ENCODE peak calls at places on chromosomes 13 and 19, in six cellular contexts. One of them, this sample, is unnamed.

GRCh38 chr19:3176715-3177501 is 1.7 kb upstream of the S1PR4 start:
- DNase-seq in CD8-positive, alpha-beta memory T cell: peak
- DNase-seq in activated naive CD8-positive, alpha-beta T cell treated with anti-CD3 and anti-CD28 coated beads, Interleukin-2, amount 50 U/mL, for 24 hours: peak
- DNase-seq in CD4-positive, CD25-positive, alpha-beta regulatory T cell: peak
- DNase-seq in progenitor cell of endocrine pancreas: no peak
- DNase-seq in HL-60: no peak
- DNase-seq in this sample: peak

GRCh38 chr13:94073006-94073744 is 406.3 kb downstream of the DCT start:
- DNase-seq in CD8-positive, alpha-beta memory T cell: no peak
- DNase-seq in activated naive CD8-positive, alpha-beta T cell treated with anti-CD3 and anti-CD28 coated beads, Interleukin-2, amount 50 U/mL, for 24 hours: no peak
- DNase-seq in CD4-positive, CD25-positive, alpha-beta regulatory T cell: no peak
- DNase-seq in progenitor cell of endocrine pancreas: no peak
- DNase-seq in HL-60: no peak
- DNase-seq in this sample: no peak

GRCh38 chr19:35021596-35021995 is 8.7 kb upstream of the SCN1B start:
- DNase-seq in CD8-positive, alpha-beta memory T cell: no peak
- DNase-seq in activated naive CD8-positive, alpha-beta T cell treated with anti-CD3 and anti-CD28 coated beads, Interleukin-2, amount 50 U/mL, for 24 hours: no peak
- DNase-seq in CD4-positive, CD25-positive, alpha-beta regulatory T cell: no peak
- DNase-seq in progenitor cell of endocrine pancreas: no peak
- DNase-seq in HL-60: no peak
- DNase-seq in this sample: no peak

GRCh38 chr13:47420568-47420967 is 523.7 kb upstream of the HTR2A start:
- DNase-seq in CD8-positive, alpha-beta memory T cell: no peak
- DNase-seq in activated naive CD8-positive, alpha-beta T cell treated with anti-CD3 and anti-CD28 coated beads, Interleukin-2, amount 50 U/mL, for 24 hours: no peak
- DNase-seq in CD4-positive, CD25-positive, alpha-beta regulatory T cell: no peak
- DNase-seq in progenitor cell of endocrine pancreas: no peak
- DNase-seq in HL-60: no peak
- DNase-seq in this sample: no peak

GRCh38 chr19:18373892-18374629 is 11.9 kb upstream of the GDF15 start:
- DNase-seq in CD8-positive, alpha-beta memory T cell: no peak
- DNase-seq in activated naive CD8-positive, alpha-beta T cell treated with anti-CD3 and anti-CD28 coated beads, Interleukin-2, amount 50 U/mL, for 24 hours: peak
- DNase-seq in CD4-positive, CD25-positive, alpha-beta regulatory T cell: peak
- DNase-seq in progenitor cell of endocrine pancreas: peak
- DNase-seq in HL-60: peak
- DNase-seq in this sample: no peak

GRCh38 chr19:48645652-48646191 is at the start of gene CA11:
- DNase-seq in CD8-positive, alpha-beta memory T cell: peak
- DNase-seq in activated naive CD8-positive, alpha-beta T cell treated with anti-CD3 and anti-CD28 coated beads, Interleukin-2, amount 50 U/mL, for 24 hours: no peak
- DNase-seq in CD4-positive, CD25-positive, alpha-beta regulatory T cell: no peak
- DNase-seq in progenitor cell of endocrine pancreas: no peak
- DNase-seq in HL-60: no peak
- DNase-seq in this sample: no peak

GRCh38 chr13:74104661-74105275 is 29.4 kb downstream of the KLF12 start:
- DNase-seq in CD8-positive, alpha-beta memory T cell: no peak
- DNase-seq in activated naive CD8-positive, alpha-beta T cell treated with anti-CD3 and anti-CD28 coated beads, Interleukin-2, amount 50 U/mL, for 24 hours: no peak
- DNase-seq in CD4-positive, CD25-positive, alpha-beta regulatory T cell: no peak
- DNase-seq in progenitor cell of endocrine pancreas: no peak
- DNase-seq in HL-60: no peak
- DNase-seq in this sample: no peak

GRCh38 chr13:59229861-59230260 is 933.9 kb downstream of the DIAPH3 start:
- DNase-seq in CD8-positive, alpha-beta memory T cell: no peak
- DNase-seq in activated naive CD8-positive, alpha-beta T cell treated with anti-CD3 and anti-CD28 coated beads, Interleukin-2, amount 50 U/mL, for 24 hours: no peak
- DNase-seq in CD4-positive, CD25-positive, alpha-beta regulatory T cell: no peak
- DNase-seq in progenitor cell of endocrine pancreas: no peak
- DNase-seq in HL-60: no peak
- DNase-seq in this sample: no peak

GRCh38 chr13:73740681-73741080 is 393.5 kb downstream of the KLF12 start:
- DNase-seq in CD8-positive, alpha-beta memory T cell: no peak
- DNase-seq in activated naive CD8-positive, alpha-beta T cell treated with anti-CD3 and anti-CD28 coated beads, Interleukin-2, amount 50 U/mL, for 24 hours: no peak
- DNase-seq in CD4-positive, CD25-positive, alpha-beta regulatory T cell: no peak
- DNase-seq in progenitor cell of endocrine pancreas: no peak
- DNase-seq in HL-60: no peak
- DNase-seq in this sample: no peak

GRCh38 chr13:76852991-76853390 is 33.2 kb downstream of the KCTD12 start:
- DNase-seq in CD8-positive, alpha-beta memory T cell: no peak
- DNase-seq in activated naive CD8-positive, alpha-beta T cell treated with anti-CD3 and anti-CD28 coated beads, Interleukin-2, amount 50 U/mL, for 24 hours: no peak
- DNase-seq in CD4-positive, CD25-positive, alpha-beta regulatory T cell: no peak
- DNase-seq in progenitor cell of endocrine pancreas: no peak
- DNase-seq in HL-60: no peak
- DNase-seq in this sample: no peak

GRCh38 chr13:99135591-99135990 is 65.1 kb upstream of the UBAC2 start:
- DNase-seq in CD8-positive, alpha-beta memory T cell: no peak
- DNase-seq in activated naive CD8-positive, alpha-beta T cell treated with anti-CD3 and anti-CD28 coated beads, Interleukin-2, amount 50 U/mL, for 24 hours: no peak
- DNase-seq in CD4-positive, CD25-positive, alpha-beta regulatory T cell: no peak
- DNase-seq in progenitor cell of endocrine pancreas: no peak
- DNase-seq in HL-60: no peak
- DNase-seq in this sample: no peak

GRCh38 chr19:35959040-35959967 is 23.1 kb downstream of the LRFN3 start:
- DNase-seq in CD8-positive, alpha-beta memory T cell: peak
- DNase-seq in activated naive CD8-positive, alpha-beta T cell treated with anti-CD3 and anti-CD28 coated beads, Interleukin-2, amount 50 U/mL, for 24 hours: peak
- DNase-seq in CD4-positive, CD25-positive, alpha-beta regulatory T cell: peak
- DNase-seq in progenitor cell of endocrine pancreas: no peak
- DNase-seq in HL-60: no peak
- DNase-seq in this sample: peak

GRCh38 chr19:4186087-4186993 is 3.9 kb downstream of the ANKRD24 start:
- DNase-seq in CD8-positive, alpha-beta memory T cell: peak
- DNase-seq in activated naive CD8-positive, alpha-beta T cell treated with anti-CD3 and anti-CD28 coated beads, Interleukin-2, amount 50 U/mL, for 24 hours: peak
- DNase-seq in CD4-positive, CD25-positive, alpha-beta regulatory T cell: peak
- DNase-seq in progenitor cell of endocrine pancreas: peak
- DNase-seq in HL-60: no peak
- DNase-seq in this sample: peak

GRCh38 chr19:39174142-39174541 is 22.6 kb upstream of the NCCRP1 start:
- DNase-seq in CD8-positive, alpha-beta memory T cell: no peak
- DNase-seq in activated naive CD8-positive, alpha-beta T cell treated with anti-CD3 and anti-CD28 coated beads, Interleukin-2, amount 50 U/mL, for 24 hours: no peak
- DNase-seq in CD4-positive, CD25-positive, alpha-beta regulatory T cell: no peak
- DNase-seq in progenitor cell of endocrine pancreas: no peak
- DNase-seq in HL-60: no peak
- DNase-seq in this sample: no peak

GRCh38 chr13:27481766-27482165 is 31.4 kb upstream of the MTIF3 start:
- DNase-seq in CD8-positive, alpha-beta memory T cell: no peak
- DNase-seq in activated naive CD8-positive, alpha-beta T cell treated with anti-CD3 and anti-CD28 coated beads, Interleukin-2, amount 50 U/mL, for 24 hours: peak
- DNase-seq in CD4-positive, CD25-positive, alpha-beta regulatory T cell: peak
- DNase-seq in progenitor cell of endocrine pancreas: peak
- DNase-seq in HL-60: peak
- DNase-seq in this sample: peak

GRCh38 chr19:48419158-48419920 is 25.9 kb downstream of the GRIN2D start:
- DNase-seq in CD8-positive, alpha-beta memory T cell: peak
- DNase-seq in activated naive CD8-positive, alpha-beta T cell treated with anti-CD3 and anti-CD28 coated beads, Interleukin-2, amount 50 U/mL, for 24 hours: peak
- DNase-seq in CD4-positive, CD25-positive, alpha-beta regulatory T cell: peak
- DNase-seq in progenitor cell of endocrine pancreas: no peak
- DNase-seq in HL-60: no peak
- DNase-seq in this sample: peak

GRCh38 chr19:56837892-56838679 is 2.4 kb downstream of the PEG3 start:
- DNase-seq in CD8-positive, alpha-beta memory T cell: no peak
- DNase-seq in activated naive CD8-positive, alpha-beta T cell treated with anti-CD3 and anti-CD28 coated beads, Interleukin-2, amount 50 U/mL, for 24 hours: no peak
- DNase-seq in CD4-positive, CD25-positive, alpha-beta regulatory T cell: no peak
- DNase-seq in progenitor cell of endocrine pancreas: no peak
- DNase-seq in HL-60: peak
- DNase-seq in this sample: no peak

GRCh38 chr13:85970727-85971126 is 171.5 kb upstream of the SLITRK6 start:
- DNase-seq in CD8-positive, alpha-beta memory T cell: no peak
- DNase-seq in activated naive CD8-positive, alpha-beta T cell treated with anti-CD3 and anti-CD28 coated beads, Interleukin-2, amount 50 U/mL, for 24 hours: no peak
- DNase-seq in CD4-positive, CD25-positive, alpha-beta regulatory T cell: no peak
- DNase-seq in progenitor cell of endocrine pancreas: no peak
- DNase-seq in HL-60: no peak
- DNase-seq in this sample: no peak

GRCh38 chr19:43905897-43906296 is 29.2 kb downstream of the ZNF45 start:
- DNase-seq in CD8-positive, alpha-beta memory T cell: no peak
- DNase-seq in activated naive CD8-positive, alpha-beta T cell treated with anti-CD3 and anti-CD28 coated beads, Interleukin-2, amount 50 U/mL, for 24 hours: no peak
- DNase-seq in CD4-positive, CD25-positive, alpha-beta regulatory T cell: no peak
- DNase-seq in progenitor cell of endocrine pancreas: no peak
- DNase-seq in HL-60: no peak
- DNase-seq in this sample: no peak

GRCh38 chr19:45355910-45356309 is 14.5 kb downstream of the ERCC2 start:
- DNase-seq in CD8-positive, alpha-beta memory T cell: no peak
- DNase-seq in activated naive CD8-positive, alpha-beta T cell treated with anti-CD3 and anti-CD28 coated beads, Interleukin-2, amount 50 U/mL, for 24 hours: no peak
- DNase-seq in CD4-positive, CD25-positive, alpha-beta regulatory T cell: no peak
- DNase-seq in progenitor cell of endocrine pancreas: no peak
- DNase-seq in HL-60: no peak
- DNase-seq in this sample: no peak

GRCh38 chr19:58450836-58451357 is 525 bp upstream of the ZNF324B start:
- DNase-seq in CD8-positive, alpha-beta memory T cell: no peak
- DNase-seq in activated naive CD8-positive, alpha-beta T cell treated with anti-CD3 and anti-CD28 coated beads, Interleukin-2, amount 50 U/mL, for 24 hours: no peak
- DNase-seq in CD4-positive, CD25-positive, alpha-beta regulatory T cell: no peak
- DNase-seq in progenitor cell of endocrine pancreas: no peak
- DNase-seq in HL-60: no peak
- DNase-seq in this sample: no peak

GRCh38 chr19:2668188-2668763 is 34.2 kb downstream of the GNG7 start:
- DNase-seq in CD8-positive, alpha-beta memory T cell: no peak
- DNase-seq in activated naive CD8-positive, alpha-beta T cell treated with anti-CD3 and anti-CD28 coated beads, Interleukin-2, amount 50 U/mL, for 24 hours: no peak
- DNase-seq in CD4-positive, CD25-positive, alpha-beta regulatory T cell: no peak
- DNase-seq in progenitor cell of endocrine pancreas: no peak
- DNase-seq in HL-60: no peak
- DNase-seq in this sample: no peak

GRCh38 chr19:57314146-57314545 is 6.1 kb upstream of the ZNF543 start:
- DNase-seq in CD8-positive, alpha-beta memory T cell: no peak
- DNase-seq in activated naive CD8-positive, alpha-beta T cell treated with anti-CD3 and anti-CD28 coated beads, Interleukin-2, amount 50 U/mL, for 24 hours: no peak
- DNase-seq in CD4-positive, CD25-positive, alpha-beta regulatory T cell: no peak
- DNase-seq in progenitor cell of endocrine pancreas: no peak
- DNase-seq in HL-60: no peak
- DNase-seq in this sample: no peak

GRCh38 chr19:51729781-51730180 is 6.0 kb upstream of the HAS1 start:
- DNase-seq in CD8-positive, alpha-beta memory T cell: no peak
- DNase-seq in activated naive CD8-positive, alpha-beta T cell treated with anti-CD3 and anti-CD28 coated beads, Interleukin-2, amount 50 U/mL, for 24 hours: no peak
- DNase-seq in CD4-positive, CD25-positive, alpha-beta regulatory T cell: no peak
- DNase-seq in progenitor cell of endocrine pancreas: no peak
- DNase-seq in HL-60: no peak
- DNase-seq in this sample: no peak

GRCh38 chr19:1247747-1248453 is 483 bp upstream of the MIDN start:
- DNase-seq in CD8-positive, alpha-beta memory T cell: peak
- DNase-seq in activated naive CD8-positive, alpha-beta T cell treated with anti-CD3 and anti-CD28 coated beads, Interleukin-2, amount 50 U/mL, for 24 hours: peak
- DNase-seq in CD4-positive, CD25-positive, alpha-beta regulatory T cell: peak
- DNase-seq in progenitor cell of endocrine pancreas: no peak
- DNase-seq in HL-60: peak
- DNase-seq in this sample: peak

GRCh38 chr13:110944121-110944967 is 29.5 kb upstream of the ANKRD10 start:
- DNase-seq in CD8-positive, alpha-beta memory T cell: no peak
- DNase-seq in activated naive CD8-positive, alpha-beta T cell treated with anti-CD3 and anti-CD28 coated beads, Interleukin-2, amount 50 U/mL, for 24 hours: no peak
- DNase-seq in CD4-positive, CD25-positive, alpha-beta regulatory T cell: peak
- DNase-seq in progenitor cell of endocrine pancreas: no peak
- DNase-seq in HL-60: peak
- DNase-seq in this sample: no peak

GRCh38 chr19:47467914-47468313 is 3.8 kb downstream of the SLC8A2 start:
- DNase-seq in CD8-positive, alpha-beta memory T cell: no peak
- DNase-seq in activated naive CD8-positive, alpha-beta T cell treated with anti-CD3 and anti-CD28 coated beads, Interleukin-2, amount 50 U/mL, for 24 hours: no peak
- DNase-seq in CD4-positive, CD25-positive, alpha-beta regulatory T cell: no peak
- DNase-seq in progenitor cell of endocrine pancreas: no peak
- DNase-seq in HL-60: no peak
- DNase-seq in this sample: no peak

GRCh38 chr19:15297416-15298224 is 34.7 kb downstream of the BRD4 start:
- DNase-seq in CD8-positive, alpha-beta memory T cell: peak
- DNase-seq in activated naive CD8-positive, alpha-beta T cell treated with anti-CD3 and anti-CD28 coated beads, Interleukin-2, amount 50 U/mL, for 24 hours: no peak
- DNase-seq in CD4-positive, CD25-positive, alpha-beta regulatory T cell: no peak
- DNase-seq in progenitor cell of endocrine pancreas: no peak
- DNase-seq in HL-60: no peak
- DNase-seq in this sample: peak

GRCh38 chr19:5002143-5002542 is 33.2 kb downstream of the KDM4B start:
- DNase-seq in CD8-positive, alpha-beta memory T cell: no peak
- DNase-seq in activated naive CD8-positive, alpha-beta T cell treated with anti-CD3 and anti-CD28 coated beads, Interleukin-2, amount 50 U/mL, for 24 hours: no peak
- DNase-seq in CD4-positive, CD25-positive, alpha-beta regulatory T cell: no peak
- DNase-seq in progenitor cell of endocrine pancreas: no peak
- DNase-seq in HL-60: no peak
- DNase-seq in this sample: no peak

GRCh38 chr13:38417727-38418126 is 68.1 kb downstream of the UFM1 start:
- DNase-seq in CD8-positive, alpha-beta memory T cell: no peak
- DNase-seq in activated naive CD8-positive, alpha-beta T cell treated with anti-CD3 and anti-CD28 coated beads, Interleukin-2, amount 50 U/mL, for 24 hours: peak
- DNase-seq in CD4-positive, CD25-positive, alpha-beta regulatory T cell: peak
- DNase-seq in progenitor cell of endocrine pancreas: no peak
- DNase-seq in HL-60: no peak
- DNase-seq in this sample: no peak

This sample was measured in T follicular helper cell.